ENCODE peak calls at places on chromosomes 16 and 17, in seven cellular contexts. One of them, this sample, is unnamed.

GRCh38 chr16:48950184-48950583 is 331.5 kb downstream of the CBLN1 start:
- DNase-seq in CD8-positive, alpha-beta memory T cell: no peak
- DNase-seq in progenitor cell of endocrine pancreas: no peak
- DNase-seq in iris pigment epithelial cell: no peak
- DNase-seq in NCI-H1417: no peak
- DNase-seq in T-cell: no peak
- DNase-seq in midbrain: no peak
- DNase-seq in this sample: no peak

GRCh38 chr16:75230471-75231110 is 11.8 kb downstream of the CTRB1 start:
- DNase-seq in T-cell: no peak
- DNase-seq in NCI-H1417: no peak
- DNase-seq in midbrain: no peak
- DNase-seq in iris pigment epithelial cell: no peak
- DNase-seq in CD8-positive, alpha-beta memory T cell: no peak
- DNase-seq in progenitor cell of endocrine pancreas: no peak
- DNase-seq in this sample: peak

GRCh38 chr16:49876716-49877129 is 20.8 kb upstream of the ZNF423 start:
- DNase-seq in progenitor cell of endocrine pancreas: peak
- DNase-seq in iris pigment epithelial cell: no peak
- DNase-seq in CD8-positive, alpha-beta memory T cell: no peak
- DNase-seq in NCI-H1417: no peak
- DNase-seq in T-cell: no peak
- DNase-seq in midbrain: no peak
- DNase-seq in this sample: no peak

GRCh38 chr16:11604783-11605563 is 18.3 kb upstream of the LITAF start:
- DNase-seq in progenitor cell of endocrine pancreas: no peak
- DNase-seq in T-cell: no peak
- DNase-seq in midbrain: no peak
- DNase-seq in iris pigment epithelial cell: peak
- DNase-seq in NCI-H1417: no peak
- DNase-seq in CD8-positive, alpha-beta memory T cell: no peak
- DNase-seq in this sample: no peak

GRCh38 chr16:57277586-57277985 is 6.9 kb downstream of the PLLP start:
- DNase-seq in iris pigment epithelial cell: peak
- DNase-seq in midbrain: no peak
- DNase-seq in T-cell: peak
- DNase-seq in NCI-H1417: peak
- DNase-seq in CD8-positive, alpha-beta memory T cell: peak
- DNase-seq in progenitor cell of endocrine pancreas: no peak
- DNase-seq in this sample: peak

GRCh38 chr16:66705790-66706505 is 9.4 kb upstream of the CMTM4 start:
- DNase-seq in midbrain: no peak
- DNase-seq in progenitor cell of endocrine pancreas: no peak
- DNase-seq in NCI-H1417: no peak
- DNase-seq in iris pigment epithelial cell: no peak
- DNase-seq in CD8-positive, alpha-beta memory T cell: no peak
- DNase-seq in T-cell: no peak
- DNase-seq in this sample: no peak

GRCh38 chr17:47292206-47292605 is 31.5 kb upstream of the EFCAB13 start:
- DNase-seq in progenitor cell of endocrine pancreas: no peak
- DNase-seq in midbrain: no peak
- DNase-seq in NCI-H1417: no peak
- DNase-seq in T-cell: no peak
- DNase-seq in iris pigment epithelial cell: no peak
- DNase-seq in CD8-positive, alpha-beta memory T cell: no peak
- DNase-seq in this sample: no peak

GRCh38 chr17:34750004-34750403 is 170.6 kb downstream of the TMEM132E start:
- DNase-seq in midbrain: no peak
- DNase-seq in T-cell: no peak
- DNase-seq in CD8-positive, alpha-beta memory T cell: no peak
- DNase-seq in progenitor cell of endocrine pancreas: no peak
- DNase-seq in iris pigment epithelial cell: no peak
- DNase-seq in NCI-H1417: no peak
- DNase-seq in this sample: no peak

GRCh38 chr16:83769397-83770008 is 38.3 kb upstream of the HSBP1 start:
- DNase-seq in NCI-H1417: no peak
- DNase-seq in iris pigment epithelial cell: no peak
- DNase-seq in CD8-positive, alpha-beta memory T cell: no peak
- DNase-seq in progenitor cell of endocrine pancreas: no peak
- DNase-seq in midbrain: peak
- DNase-seq in T-cell: no peak
- DNase-seq in this sample: no peak

GRCh38 chr17:40348562-40349476 is 15.7 kb downstream of the GJD3 start:
- DNase-seq in midbrain: peak
- DNase-seq in T-cell: no peak
- DNase-seq in NCI-H1417: no peak
- DNase-seq in CD8-positive, alpha-beta memory T cell: no peak
- DNase-seq in progenitor cell of endocrine pancreas: no peak
- DNase-seq in iris pigment epithelial cell: peak
- DNase-seq in this sample: peak

GRCh38 chr17:71398706-71399620 is 721.9 kb upstream of the SOX9 start:
- DNase-seq in T-cell: no peak
- DNase-seq in NCI-H1417: no peak
- DNase-seq in progenitor cell of endocrine pancreas: no peak
- DNase-seq in midbrain: no peak
- DNase-seq in iris pigment epithelial cell: no peak
- DNase-seq in CD8-positive, alpha-beta memory T cell: no peak
- DNase-seq in this sample: no peak

GRCh38 chr16:56609463-56609921 is 1.1 kb downstream of the MT2A start:
- DNase-seq in NCI-H1417: peak
- DNase-seq in midbrain: peak
- DNase-seq in progenitor cell of endocrine pancreas: no peak
- DNase-seq in CD8-positive, alpha-beta memory T cell: peak
- DNase-seq in iris pigment epithelial cell: peak
- DNase-seq in T-cell: peak
- DNase-seq in this sample: peak